ENCODE peak calls at places on chromosomes 1 and 21, in five cellular contexts. I is pancreas, S is SJCRH30, M is sigmoid colon, U is fibroblast of lung. B is an unnamed sample.

GRCh38 chr1:88892146-88892877 is 945 bp upstream of the GTF2B start:
- DNase-seq in I (no peak), S (peak; percentile 84), M (no peak), U (peak; percentile 81), B (no peak)

GRCh38 chr1:46615088-46615487 is 1.5 kb downstream of the MOB3C start:
- DNase-seq in I (no peak), S (no peak), M (no peak), U (no peak), B (no peak)

GRCh38 chr1:119815361-119815760 is 4.1 kb upstream of the REG4 start:
- DNase-seq in I (no peak), S (peak; percentile 73), M (no peak), U (peak; percentile 5), B (no peak)

GRCh38 chr21:28283652-28284490 is 708.8 kb downstream of the LTN1 start:
- DNase-seq in I (no peak), S (peak; percentile 47), M (no peak), U (peak; percentile 95), B (no peak)

GRCh38 chr1:112522621-112523020 is 13.9 kb downstream of the WNT2B start:
- DNase-seq in I (no peak), S (peak; percentile 98), M (no peak), U (peak; percentile 89), B (no peak)

GRCh38 chr1:183694636-183695035 is 41.5 kb upstream of the APOBEC4 start:
- DNase-seq in I (no peak), S (no peak), M (no peak), U (no peak), B (no peak)

GRCh38 chr1:53060580-53060979 is 1.4 kb upstream of the PODN start:
- DNase-seq in I (no peak), S (no peak), M (peak; percentile 82), U (peak; percentile 37), B (no peak)

GRCh38 chr1:8202182-8202905 is 115.6 kb upstream of the SLC45A1 start:
- DNase-seq in I (no peak), S (peak; percentile 64), M (peak; percentile 95), U (peak; percentile 92), B (peak; percentile 64)

GRCh38 chr1:33433509-33434362 is 2.8 kb upstream of the PHC2 start:
- DNase-seq in I (no peak), S (peak; percentile 65), M (peak; percentile 86), U (peak; percentile 100), B (no peak)

GRCh38 chr1:238738942-238739341 is 647.4 kb upstream of the CHRM3 start:
- DNase-seq in I (no peak), S (no peak), M (no peak), U (peak; percentile 0), B (no peak)

GRCh38 chr1:100775483-100775882 is 55.9 kb downstream of the VCAM1 start:
- DNase-seq in I (no peak), S (no peak), M (no peak), U (no peak), B (no peak)

GRCh38 chr1:3943123-3943431 is 43.0 kb upstream of the C1orf174 start:
- DNase-seq in I (no peak), S (peak; percentile 50), M (no peak), U (no peak), B (no peak)

GRCh38 chr1:206591236-206591635 is 21.0 kb downstream of the EIF2D start:
- DNase-seq in I (no peak), S (peak; percentile 78), M (no peak), U (no peak), B (no peak)

GRCh38 chr1:39163469-39163868 is 41.0 kb upstream of the MACF1 start:
- DNase-seq in I (no peak), S (no peak), M (no peak), U (no peak), B (no peak)

GRCh38 chr1:27176323-27176722 is 21.4 kb upstream of the SLC9A1 start:
- DNase-seq in I (no peak), S (no peak), M (no peak), U (no peak), B (no peak)

GRCh38 chr1:101453844-101454243 is 217.0 kb downstream of the S1PR1 start:
- DNase-seq in I (no peak), S (no peak), M (no peak), U (no peak), B (no peak)

GRCh38 chr1:22750671-22751016 is 40.0 kb downstream of the EPHB2 start:
- DNase-seq in I (no peak), S (no peak), M (no peak), U (peak; percentile 14), B (no peak)

GRCh38 chr21:38995071-38995669 is 188.1 kb downstream of the PSMG1 start:
- DNase-seq in I (no peak), S (no peak), M (no peak), U (no peak), B (no peak)

GRCh38 chr1:115314765-115315164 is 23.3 kb downstream of the NGF start:
- DNase-seq in I (no peak), S (no peak), M (no peak), U (no peak), B (no peak)

GRCh38 chr1:43329995-43330751 is 7.4 kb upstream of the MPL start:
- DNase-seq in I (no peak), S (peak; percentile 37), M (peak; percentile 58), U (peak; percentile 46), B (no peak)

GRCh38 chr1:222784371-222784770 is 30.5 kb upstream of the DISP1 start:
- DNase-seq in I (no peak), S (no peak), M (no peak), U (no peak), B (no peak)

GRCh38 chr1:8821084-8821483 is 3.6 kb upstream of the RERE start:
- DNase-seq in I (no peak), S (peak; percentile 9), M (no peak), U (no peak), B (no peak)

DNA sequence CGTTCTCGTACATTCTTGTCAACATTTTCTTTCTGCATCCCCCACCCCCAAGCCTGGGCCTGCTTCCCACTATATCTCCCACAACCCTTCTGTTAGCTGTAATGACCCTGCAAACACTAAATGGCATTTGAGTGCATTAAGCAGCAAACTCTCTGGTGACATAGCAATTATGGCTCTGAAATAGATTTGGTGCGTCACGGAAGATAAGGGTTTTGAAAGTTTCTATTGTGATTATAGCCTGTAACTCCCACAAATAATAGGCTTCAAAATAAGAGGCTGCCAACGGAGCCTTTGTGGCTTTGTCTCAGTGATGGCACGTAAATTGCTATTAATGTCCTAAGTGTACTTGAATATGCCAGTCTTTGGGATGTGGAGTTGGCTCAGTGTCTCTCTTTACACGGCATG is 277.6 kb downstream of the PBX1 start:
- DNase-seq in I (no peak), S (no peak), M (no peak), U (no peak), B (no peak)
- H3K4me3 ChIP-seq in I (no peak overlapping the region), S (no peak overlapping the region), M (no peak overlapping the region), U (no peak overlapping the region), B (no peak overlapping the region)

GRCh38 chr1:28195780-28196179 is 19.3 kb upstream of the PTAFR start:
- DNase-seq in I (no peak), S (peak; percentile 30), M (no peak), U (no peak), B (no peak)

GRCh38 chr1:28196330-28196729 is 19.8 kb upstream of the PTAFR start:
- DNase-seq in I (no peak), S (no peak), M (no peak), U (no peak), B (peak; percentile 20)

GRCh38 chr1:28199328-28200233 is 23.1 kb upstream of the PTAFR start:
- DNase-seq in I (no peak), S (no peak), M (no peak), U (no peak), B (no peak)

GRCh38 chr1:28200234-28200873 is 23.9 kb upstream of the PTAFR start:
- DNase-seq in I (no peak), S (no peak), M (no peak), U (no peak), B (no peak)

DNA sequence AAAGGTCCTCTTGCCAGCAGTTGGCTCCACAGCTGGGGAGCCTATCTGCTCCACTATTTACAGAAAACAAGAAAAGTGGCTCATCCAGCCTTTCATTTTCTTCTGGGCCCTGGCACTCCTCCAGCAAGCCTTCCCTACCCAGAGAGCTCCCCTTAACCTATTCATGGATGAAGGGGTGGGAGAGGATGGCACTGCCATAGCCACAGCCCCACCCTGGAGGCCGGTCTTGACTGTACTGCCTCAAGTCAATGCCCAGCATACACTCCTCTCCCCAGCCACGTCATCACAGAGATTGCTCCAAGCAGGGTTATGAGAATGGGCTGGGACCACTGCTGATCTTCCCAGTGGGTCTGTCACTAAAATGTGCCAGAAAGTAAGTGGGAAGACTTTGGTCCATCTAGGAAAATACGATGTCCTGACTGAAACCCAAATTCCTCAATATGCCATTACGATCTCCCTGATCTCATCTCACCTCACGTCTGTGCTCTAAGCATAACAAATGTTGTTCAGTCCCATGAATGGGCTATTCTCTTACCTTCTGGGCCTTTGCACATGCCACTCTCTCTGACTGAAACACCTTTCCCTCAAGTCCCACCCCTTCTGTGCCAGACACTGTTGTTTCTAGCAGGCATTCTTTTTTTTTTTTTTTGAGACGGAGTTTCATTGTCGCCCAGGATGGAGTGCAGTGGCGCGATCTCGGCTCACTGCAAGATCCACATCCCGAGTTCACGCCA is 21.4 kb upstream of the PTAFR start:
- DNase-seq in I (no peak), S (no peak), M (no peak), U (no peak), B (peak; percentile 28)
- H3K27me3 ChIP-seq in I (no peaks in the 10 kb centered on the region), S (no peaks in the 10 kb centered on the region), M (no peaks in the 10 kb centered on the region), U (no peaks in the 10 kb centered on the region), B (no peaks in the 10 kb centered on the region)

DNA sequence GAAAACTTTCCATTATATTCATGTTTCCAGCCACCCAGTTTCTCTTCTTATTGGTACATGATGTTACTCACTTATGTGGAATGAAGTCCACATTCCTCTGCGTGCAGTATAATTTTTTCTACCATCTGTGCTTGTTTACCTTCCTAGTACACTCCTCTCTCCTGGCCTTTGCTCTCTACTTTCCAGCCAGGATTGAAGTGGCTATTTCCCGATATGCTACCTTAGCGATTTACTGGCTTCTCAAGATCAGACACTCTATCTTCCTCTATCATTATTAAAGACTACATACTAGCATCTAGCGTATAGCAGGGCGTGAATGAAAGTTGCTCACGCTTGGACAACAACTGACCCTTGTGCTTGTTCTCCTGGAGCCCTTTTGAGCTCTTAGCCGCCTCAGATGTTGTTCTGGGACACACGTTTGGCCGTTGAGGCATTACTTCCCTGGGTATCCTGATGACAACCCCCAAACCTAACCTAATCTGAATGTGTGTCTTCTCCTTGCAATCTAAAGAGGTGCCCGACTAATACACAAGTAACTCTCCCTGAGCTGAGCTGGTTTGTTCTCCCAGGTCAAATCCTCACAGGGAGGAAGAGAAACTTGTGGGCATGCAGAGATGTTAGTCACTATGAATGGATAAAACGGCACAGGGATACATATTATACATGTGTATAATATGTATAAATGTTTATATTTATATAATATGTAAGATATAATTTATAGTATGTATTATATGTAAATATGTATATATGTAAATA is 13.4 kb upstream of the MTARC2 start:
- DNase-seq in I (no peak), S (no peak), M (no peak), U (peak; percentile 69), B (no peak)
- H3K4me3 ChIP-seq in I (no peak overlapping the region), S (no peak overlapping the region), M (no peak overlapping the region), U (no peak overlapping the region), B (no peak overlapping the region)

GRCh38 chr1:157288511-157288910 is 150.3 kb upstream of the ETV3 start:
- DNase-seq in I (no peak), S (no peak), M (no peak), U (no peak), B (no peak)

GRCh38 chr1:157286646-157287420 is 148.6 kb upstream of the ETV3 start:
- DNase-seq in I (no peak), S (no peak), M (no peak), U (no peak), B (no peak)

GRCh38 chr1:157289001-157289400 is 150.8 kb upstream of the ETV3 start:
- DNase-seq in I (no peak), S (no peak), M (no peak), U (no peak), B (no peak)

GRCh38 chr1:157287462-157287861 is 149.3 kb upstream of the ETV3 start:
- DNase-seq in I (no peak), S (no peak), M (no peak), U (no peak), B (no peak)

GRCh38 chr1:157288006-157288405 is 149.8 kb upstream of the ETV3 start:
- DNase-seq in I (no peak), S (no peak), M (no peak), U (no peak), B (no peak)
- H3K27me3 ChIP-seq in I (no peaks in the 10 kb centered on the region), S (no peaks in the 10 kb centered on the region), M (no peaks in the 10 kb centered on the region), U (no peaks in the 10 kb centered on the region), B (no peaks in the 10 kb centered on the region)